ENCODE peak calls at places on chromosomes 13 and 19, in nine cellular contexts. B is fibroblast of the aortic adventitia; F is HCT116; E is stimulated activated CD4-positive, alpha-beta T cell treated with anti-CD3 and anti-CD28 coated beads, Interleukin-15, amount 100 ng/mL, for 48 hours; Y is GM23338; W is fibroblast of pulmonary artery; N is NCI-H1694 treated with DMSO at 0.1 percent for 48 hours; Z is A549; L is upper lobe of right lung. V is an unnamed sample.

GRCh38 chr19:33193864-33194362 is at the start of gene LRP3:
- DNase-seq in Y (peak), F (no peak), W (peak), Z (no peak), N (no peak), L (peak), B (peak), E (no peak), V (peak)

GRCh38 chr19:14560776-14561108 is 11.1 kb downstream of the NDUFB7 start:
- DNase-seq in Y (no peak), N (no peak), E (no peak), W (no peak), Z (no peak), F (no peak), L (no peak), B (no peak), V (no peak)

GRCh38 chr19:33175886-33176669 is 18.1 kb upstream of the LRP3 start:
- DNase-seq in Y (no peak), L (no peak), Z (peak), E (no peak), F (no peak), B (peak), W (peak), N (no peak), V (no peak)

GRCh38 chr19:3243851-3244700 is 19.6 kb downstream of the CELF5 start:
- DNase-seq in Y (peak), B (peak), Z (no peak), N (no peak), L (no peak), E (peak), F (peak), W (peak), V (peak)

GRCh38 chr13:27980280-27980998 is 8.1 kb downstream of the URAD start:
- DNase-seq in L (peak), Y (peak), E (no peak), F (no peak), W (no peak), N (no peak), Z (no peak), B (no peak), V (peak)

GRCh38 chr13:113135281-113135760 is 12.7 kb downstream of the F10 start:
- DNase-seq in Z (no peak), Y (no peak), E (no peak), F (no peak), N (no peak), L (no peak), W (no peak), B (no peak), V (no peak)

GRCh38 chr19:49442793-49443365 is 1.6 kb upstream of the SLC17A7 start:
- DNase-seq in Y (peak), N (peak), E (peak), B (peak), L (peak), F (peak), Z (peak), W (peak), V (peak)

GRCh38 chr19:48713041-48713863 is 6.3 kb downstream of the MAMSTR start:
- DNase-seq in L (no peak), Z (peak), Y (peak), N (no peak), B (no peak), E (no peak), W (no peak), F (no peak), V (peak)

GRCh38 chr13:76378767-76379166 is 507.4 kb downstream of the KCTD12 start:
- DNase-seq in F (no peak), W (no peak), Z (no peak), L (no peak), B (no peak), E (no peak), Y (no peak), N (no peak), V (no peak)

GRCh38 chr13:24215732-24216131 is 55.2 kb downstream of the SPATA13 start:
- DNase-seq in L (no peak), B (peak), Y (no peak), F (no peak), E (no peak), Z (no peak), W (peak), N (no peak), V (no peak)

GRCh38 chr19:48752511-48753365 is at the start of gene FUT1:
- DNase-seq in L (peak), B (no peak), W (no peak), Y (peak), F (peak), E (no peak), N (peak), Z (no peak), V (peak)

GRCh38 chr13:99015606-99016520 is 38.0 kb upstream of the DOCK9 start:
- DNase-seq in W (no peak), L (no peak), F (no peak), E (no peak), Y (no peak), B (no peak), N (no peak), Z (no peak), V (no peak)

GRCh38 chr13:75073791-75074190 is 408.2 kb downstream of the TBC1D4 start:
- DNase-seq in L (no peak), E (no peak), Z (no peak), W (no peak), Y (no peak), F (no peak), B (no peak), N (no peak), V (no peak)

GRCh38 chr13:33459702-33460101 is 174.1 kb upstream of the STARD13 start:
- DNase-seq in Z (no peak), B (no peak), N (no peak), F (no peak), E (no peak), L (no peak), W (no peak), Y (no peak), V (no peak)

GRCh38 chr13:75458696-75459422 is 23.1 kb downstream of the TBC1D4 start:
- DNase-seq in E (no peak), F (no peak), B (no peak), N (no peak), Y (peak), W (no peak), Z (no peak), L (peak), V (peak)

GRCh38 chr19:49560358-49560900 is 19.9 kb downstream of the NOSIP start:
- DNase-seq in N (no peak), Z (no peak), B (no peak), Y (no peak), E (no peak), F (no peak), W (no peak), L (peak), V (no peak)

GRCh38 chr13:95426631-95427030 is 125.4 kb upstream of the ABCC4 start:
- DNase-seq in Y (no peak), Z (no peak), B (no peak), E (no peak), W (no peak), F (no peak), L (no peak), N (no peak), V (no peak)

GRCh38 chr19:8302734-8303133 is 5.4 kb downstream of the CD320 start:
- DNase-seq in L (peak), F (no peak), Z (no peak), N (no peak), E (no peak), Y (no peak), W (no peak), B (no peak), V (peak)

GRCh38 chr13:25292301-25292700 is 5.0 kb upstream of the MTMR6 start:
- DNase-seq in W (no peak), N (peak), F (no peak), B (no peak), Y (peak), E (no peak), Z (no peak), L (no peak), V (no peak)

GRCh38 chr19:55391702-55392615 is 6.2 kb downstream of the RPL28 start:
- DNase-seq in F (no peak), L (no peak), N (no peak), E (no peak), B (no peak), Y (peak), Z (no peak), W (no peak), V (no peak)

GRCh38 chr19:29596885-29597525 is 9.1 kb upstream of the POP4 start:
- DNase-seq in N (peak), L (no peak), E (no peak), Z (no peak), Y (peak), F (no peak), W (peak), B (peak), V (no peak)

GRCh38 chr13:40874138-40874776 is 84.8 kb downstream of the SLC25A15 start:
- DNase-seq in F (no peak), B (peak), Z (no peak), L (no peak), N (no peak), W (no peak), Y (no peak), E (no peak), V (no peak)

GRCh38 chr13:98033277-98034247 is 80.1 kb downstream of the IPO5 start:
- DNase-seq in Y (peak), Z (peak), B (peak), F (peak), L (no peak), N (peak), W (peak), E (no peak), V (peak)

GRCh38 chr19:49699364-49699763 is 8.4 kb downstream of the CPT1C start:
- DNase-seq in F (no peak), W (no peak), B (no peak), Y (no peak), E (no peak), N (no peak), Z (no peak), L (no peak), V (no peak)

GRCh38 chr19:49200238-49200862 is 42.8 kb downstream of the TRPM4 start:
- DNase-seq in N (no peak), L (no peak), F (no peak), Z (peak), B (no peak), W (no peak), E (no peak), Y (peak), V (peak)

GRCh38 chr19:27972291-27973040 is 1240.5 kb downstream of the UQCRFS1 start:
- DNase-seq in B (peak), F (no peak), Z (no peak), W (peak), N (no peak), Y (no peak), E (no peak), L (no peak), V (no peak)

GRCh38 chr13:52760078-52760477 is 20.5 kb upstream of the CNMD start:
- DNase-seq in W (no peak), N (no peak), E (no peak), Y (no peak), B (no peak), L (no peak), Z (no peak), F (no peak), V (no peak)

GRCh38 chr13:91314888-91315287 is 32.6 kb upstream of the MIR17HG start:
- DNase-seq in F (no peak), B (no peak), L (no peak), E (no peak), N (no peak), Y (no peak), Z (no peak), W (no peak), V (no peak)

GRCh38 chr13:34462843-34463242 is 479.2 kb upstream of the NBEA start:
- DNase-seq in Z (peak), Y (no peak), B (peak), F (peak), E (no peak), W (peak), L (no peak), N (no peak), V (no peak)

GRCh38 chr19:13840751-13841338 is 36.1 kb upstream of the NANOS3 start:
- DNase-seq in W (no peak), F (no peak), L (no peak), E (no peak), Y (no peak), Z (no peak), N (no peak), B (peak), V (no peak)

GRCh38 chr19:2032296-2032941 is 16.9 kb upstream of the BTBD2 start:
- DNase-seq in B (peak), W (peak), Z (peak), E (no peak), F (peak), N (peak), Y (no peak), L (peak), V (no peak)

GRCh38 chr19:1252818-1253513 is 4.6 kb downstream of the MIDN start:
- DNase-seq in N (peak), E (peak), B (peak), F (no peak), L (peak), W (peak), Y (no peak), Z (no peak), V (no peak)